ENCODE peak calls at places on chromosome X, in four cellular contexts. O is HFF-Myc, H is Panc1, Y is brain microvascular endothelial cell. F is an unnamed sample.

GRCh38 chrX:21932277-21932996 is 8.1 kb upstream of the SMS start:
- DNase-seq in H (peak; percentile 64), Y (peak; percentile 78), O (no peak), F (peak; percentile 80)

GRCh38 chrX:133726211-133726630 is 259.2 kb downstream of the GPC3 start:
- DNase-seq in Y (peak; percentile 75), O (peak; percentile 12), H (peak; percentile 58), F (peak; percentile 0)

GRCh38 chrX:132834741-132835140 is 123.7 kb downstream of the HS6ST2 start:
- DNase-seq in O (no peak), Y (no peak), H (no peak), F (no peak)

GRCh38 chrX:71111851-71112468 is 583 bp upstream of the IL2RG start:
- DNase-seq in H (no peak), O (no peak), Y (no peak), F (no peak)

GRCh38 chrX:22196151-22196550 is 76.6 kb upstream of the CBLL2 start:
- DNase-seq in Y (no peak), H (no peak), O (peak; percentile 36), F (peak; percentile 45)

GRCh38 chrX:145861818-145862217 is 44.2 kb downstream of the SLITRK2 start:
- DNase-seq in O (no peak), Y (no peak), H (no peak), F (no peak)

GRCh38 chrX:153966841-153967535 is 4.6 kb downstream of the HCFC1 start:
- DNase-seq in H (no peak), Y (no peak), O (no peak), F (no peak)

GRCh38 chrX:21856504-21856903 is 717 bp downstream of the YY2 start:
- DNase-seq in O (no peak), H (no peak), Y (no peak), F (no peak)

GRCh38 chrX:8939344-8939743 is 94.6 kb downstream of the FAM9B start:
- DNase-seq in H (no peak), Y (no peak), O (no peak), F (no peak)

GRCh38 chrX:77597511-77597910 is 150.3 kb downstream of the FGF16 start:
- DNase-seq in Y (no peak), O (no peak), H (no peak), F (no peak)

GRCh38 chrX:72714471-72714916 is 388 bp upstream of the PHKA1 start:
- DNase-seq in O (no peak), Y (peak; percentile 37), H (no peak), F (peak; percentile 29)

GRCh38 chrX:9539611-9540387 is 74.9 kb downstream of the TBL1X start:
- DNase-seq in Y (no peak), O (no peak), H (no peak), F (no peak)

GRCh38 chrX:38138157-38138556 is 82.5 kb downstream of the SRPX start:
- DNase-seq in Y (no peak), H (no peak), O (no peak), F (no peak)

GRCh38 chrX:21972721-21973120 is 32.2 kb downstream of the SMS start:
- DNase-seq in H (no peak), O (no peak), Y (peak; percentile 80), F (no peak)

GRCh38 chrX:19515615-19516105 is 352 bp upstream of the MAP3K15 start:
- DNase-seq in H (no peak), Y (no peak), O (no peak), F (no peak)
- H3K4me3 ChIP-seq in H (peak overlapping the region; percentile 40), Y (no peak overlapping the region), O (no peak overlapping the region), F (no peak overlapping the region)

GRCh38 chrX:15849555-15849954 is 5.1 kb downstream of the AP1S2 start:
- DNase-seq in O (no peak), H (no peak), Y (no peak), F (no peak)
- TF ChIP-seq CTCF in O (peak; percentile 26), H (peak; percentile 44), Y (peak; percentile 60), F (peak; percentile 28)

DNA sequence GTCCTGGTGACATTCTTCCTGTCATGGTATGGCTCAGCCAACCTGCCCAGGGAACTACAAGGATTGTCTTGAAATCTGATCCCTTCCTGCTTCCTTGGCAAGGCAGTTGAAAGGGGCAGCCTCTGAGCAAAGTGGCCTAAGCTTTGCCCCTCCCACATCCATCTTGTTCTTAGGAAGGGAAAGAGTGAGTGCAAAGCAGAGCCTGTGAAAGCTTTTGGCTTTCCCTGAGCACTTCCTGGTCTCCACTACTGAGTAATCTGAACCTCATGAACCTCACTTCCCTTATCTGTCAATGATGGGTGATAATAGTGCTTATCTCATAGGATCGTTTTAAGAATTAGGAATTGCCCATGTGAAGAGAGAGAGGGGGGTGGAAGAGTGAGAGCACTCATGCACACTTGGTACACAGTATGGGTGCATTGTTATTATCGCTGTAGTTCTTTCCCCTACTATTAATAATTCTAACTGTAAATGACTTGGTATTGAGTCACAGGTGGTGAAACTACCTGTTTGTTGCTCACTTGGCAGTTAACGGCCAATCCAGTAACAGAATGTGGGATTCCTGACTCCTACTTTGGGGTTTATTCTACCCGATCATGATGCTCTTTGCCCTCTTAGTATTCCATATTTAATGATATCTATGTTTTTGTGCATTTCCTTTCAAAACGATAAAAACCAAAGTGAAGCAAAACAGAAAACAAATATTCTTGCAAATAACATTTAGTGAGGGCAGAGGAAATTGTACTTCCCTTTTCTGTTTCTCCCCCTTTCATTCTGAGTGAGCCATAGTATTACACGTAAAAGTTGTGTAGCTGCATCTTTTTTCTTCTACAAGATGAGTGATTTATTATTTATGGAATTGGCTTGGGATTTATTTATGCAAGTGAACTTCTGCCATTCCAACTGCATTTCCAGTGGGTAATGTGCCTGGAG is 109.6 kb downstream of the AFF2 start:
- DNase-seq in H (no peak), Y (no peak), O (no peak), F (no peak)
- H3K4me3 ChIP-seq in H (no peak overlapping the region), Y (no peak overlapping the region), O (no peak overlapping the region), F (no peak overlapping the region)

DNA sequence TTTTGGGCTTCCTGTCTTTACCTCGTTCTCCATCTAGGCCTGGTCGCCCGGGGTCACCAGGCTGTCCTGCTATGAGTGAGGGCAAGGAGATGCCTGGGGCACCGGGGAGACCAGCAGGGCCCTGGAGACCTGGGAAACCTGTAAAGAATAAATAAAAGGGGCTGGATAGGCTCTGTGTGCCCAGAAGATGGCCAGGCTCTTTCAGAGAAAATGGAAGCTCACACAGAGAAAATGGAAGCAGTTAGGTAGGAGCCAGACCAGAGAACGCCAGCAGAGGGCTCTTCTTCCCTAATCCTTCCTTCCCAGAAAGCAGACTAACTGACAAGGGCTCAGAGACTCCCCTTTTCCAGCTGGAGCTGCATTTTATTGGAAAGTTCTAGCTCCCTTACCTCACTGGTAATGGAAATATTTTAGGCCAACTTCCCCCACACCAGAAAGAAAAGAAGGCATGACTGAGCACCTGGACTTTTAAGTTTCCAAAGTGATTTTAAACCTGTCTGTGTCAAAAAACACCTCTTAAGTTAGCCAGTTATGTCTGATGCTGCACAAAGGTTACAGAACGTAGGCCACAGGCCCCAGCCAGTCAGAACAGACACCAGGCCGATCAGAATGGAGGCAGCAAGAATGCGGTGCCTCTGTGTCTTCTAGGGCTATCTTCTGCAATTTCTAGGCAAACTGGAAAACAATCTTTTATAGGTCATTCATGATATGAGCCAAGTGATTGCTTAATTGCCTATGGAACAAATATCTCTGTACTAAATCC is 74.0 kb downstream of the ATG4A start:
- DNase-seq in O (peak; percentile 27), Y (peak; percentile 38), H (peak; percentile 10), F (no peak)
- TF ChIP-seq CTCF in O (peak; percentile 40), Y (peak; percentile 74), H (peak; percentile 74), F (peak; percentile 64)

DNA sequence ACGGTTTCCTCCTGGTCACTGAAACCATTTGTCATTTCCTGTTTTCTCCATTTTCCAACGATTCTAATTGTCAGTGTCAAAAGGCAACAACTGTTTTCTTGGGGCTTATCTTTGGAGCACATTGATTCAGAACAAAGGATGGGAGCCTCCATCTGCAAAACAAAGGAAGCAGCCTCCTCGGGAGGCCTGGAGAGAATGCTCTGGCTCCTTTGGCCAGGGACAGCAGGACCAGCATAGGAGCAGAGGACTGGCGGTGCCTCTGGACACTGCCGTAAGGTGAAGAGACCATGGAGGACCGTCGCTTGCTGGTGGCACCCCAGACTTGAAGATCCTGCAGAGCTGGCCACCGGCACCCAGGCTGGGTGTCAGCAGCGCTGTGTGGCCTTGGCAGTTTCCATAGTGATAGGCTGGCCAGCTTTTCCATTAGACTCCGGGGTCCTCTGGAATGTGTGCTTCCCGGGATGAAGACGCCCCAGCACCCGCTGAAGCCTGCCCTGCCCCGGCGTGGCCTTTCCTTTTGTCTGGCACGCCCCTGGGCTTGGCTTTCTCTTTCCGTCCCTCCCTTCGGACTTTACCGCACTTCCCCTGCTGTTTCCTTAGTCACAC is 61.1 kb upstream of the MTM1 start:
- DNase-seq in O (no peak), H (no peak), Y (no peak), F (no peak)
- H3K4me3 ChIP-seq in O (no peak overlapping the region), H (no peak overlapping the region), Y (no peak overlapping the region), F (no peak overlapping the region)

F was measured in AG09309.